ENCODE peak calls at places on chromosomes 12 and 14, in six cellular contexts. W is stimulated activated CD8-positive, alpha-beta memory T cell treated with anti-CD3 and anti-CD28 coated beads, Interleukin-4, amount 100 ng/mL, for 1 hour; M is NCI-H187 treated with DMSO at 0.1 percent for 48 hours; K is NCI-H446; N is retina; O is SW 1271. I is an unnamed sample.
A peak's percentile ranks its signal among the peaks of the same experiment; 100 is the strongest.

GRCh38 chr12:8780389-8780788 is 42.0 kb upstream of the A2ML1 start:
- DNase-seq in O (peak; percentile 62), K (peak; percentile 38), N (no peak), W (no peak), M (no peak), I (peak; percentile 64)

GRCh38 chr12:114682920-114683708 is 861 bp downstream of the TBX3 start:
- DNase-seq in W (no peak), N (peak; percentile 83), M (no peak), O (peak; percentile 14), K (no peak), I (peak; percentile 74)

GRCh38 chr12:112539221-112539620 is 120.5 kb downstream of the PTPN11 start:
- DNase-seq in O (peak; percentile 54), N (no peak), M (no peak), W (no peak), K (no peak), I (no peak)

GRCh38 chr12:3225796-3226180 is 148.6 kb downstream of the TSPAN9 start:
- DNase-seq in W (no peak), O (no peak), N (no peak), K (no peak), M (no peak), I (no peak)

GRCh38 chr14:50003213-50004021 is 110.5 kb downstream of the ARF6 start:
- DNase-seq in W (peak; percentile 59), M (no peak), O (peak; percentile 88), K (no peak), N (peak; percentile 70), I (peak; percentile 88)

GRCh38 chr14:91413547-91414474 is 3.8 kb downstream of the CCDC88C start:
- DNase-seq in W (no peak), M (peak; percentile 95), O (no peak), N (no peak), K (no peak), I (peak; percentile 76)

GRCh38 chr14:28142400-28143015 is 624.1 kb upstream of the FOXG1 start:
- DNase-seq in M (peak; percentile 15), K (peak; percentile 79), N (peak; percentile 15), O (peak; percentile 13), W (no peak), I (peak; percentile 57)

GRCh38 chr12:108525681-108526080 is 10.6 kb downstream of the FICD start:
- DNase-seq in W (no peak), O (no peak), M (no peak), N (no peak), K (no peak), I (no peak)

GRCh38 chr12:24574538-24574937 is 374.4 kb downstream of the BCAT1 start:
- DNase-seq in N (no peak), W (no peak), O (no peak), K (no peak), M (no peak), I (no peak)

GRCh38 chr12:94099191-94099983 is 49.0 kb upstream of the PLXNC1 start:
- DNase-seq in K (peak; percentile 72), M (no peak), O (peak; percentile 7), W (no peak), N (no peak), I (peak; percentile 22)

GRCh38 chr14:52545584-52546317 is 6.6 kb downstream of the TXNDC16 start:
- DNase-seq in M (no peak), N (no peak), K (no peak), O (no peak), W (no peak), I (no peak)

GRCh38 chr12:106889326-106889725 is 66.4 kb upstream of the TMEM263 start:
- DNase-seq in N (no peak), K (no peak), W (no peak), O (no peak), M (no peak), I (no peak)

GRCh38 chr12:15131462-15131861 is 89.8 kb downstream of the RERG start:
- DNase-seq in W (no peak), M (no peak), K (peak; percentile 58), O (peak; percentile 10), N (no peak), I (no peak)

GRCh38 chr12:76755829-76756379 is 8.0 kb upstream of the ZDHHC17 start:
- DNase-seq in N (no peak), K (no peak), W (no peak), M (no peak), O (no peak), I (no peak)

GRCh38 chr12:82486524-82487235 is 128.4 kb downstream of the METTL25 start:
- DNase-seq in K (no peak), O (no peak), N (no peak), M (no peak), W (no peak), I (no peak)

GRCh38 chr14:44316647-44317432 is 190.2 kb downstream of the FSCB start:
- DNase-seq in K (peak; percentile 61), M (no peak), O (peak; percentile 95), N (no peak), W (no peak), I (no peak)

GRCh38 chr14:95156153-95156764 is 1.1 kb downstream of the DICER1 start:
- DNase-seq in K (no peak), W (no peak), N (no peak), M (no peak), O (no peak), I (peak; percentile 59)

GRCh38 chr12:48105321-48105866 is 485 bp downstream of the SENP1 start:
- DNase-seq in M (no peak), K (no peak), N (no peak), W (peak; percentile 14), O (peak; percentile 50), I (no peak)

GRCh38 chr12:42588308-42588836 is 1.2 kb downstream of the PRICKLE1 start:
- DNase-seq in M (no peak), O (no peak), K (peak; percentile 38), N (peak; percentile 59), W (no peak), I (peak; percentile 49)

GRCh38 chr14:60217713-60218112 is 31.3 kb upstream of the PPM1A start:
- DNase-seq in N (no peak), W (no peak), K (no peak), O (no peak), M (peak; percentile 24), I (no peak)

GRCh38 chr12:123533672-123534643 is at the start of gene RILPL1:
- DNase-seq in N (peak; percentile 84), O (peak; percentile 72), M (no peak), W (peak; percentile 2), K (peak; percentile 53), I (peak; percentile 87)

GRCh38 chr12:65889144-65889880 is 65.0 kb downstream of the HMGA2 start:
- DNase-seq in M (no peak), O (no peak), K (no peak), W (no peak), N (no peak), I (no peak)

GRCh38 chr12:124175731-124176130 is 119.2 kb upstream of the RFLNA start:
- DNase-seq in W (no peak), M (no peak), N (no peak), K (peak; percentile 85), O (no peak), I (no peak)